ENCODE peak calls at places on chromosome 2, in four cellular contexts. One of them, this sample, is unnamed.

GRCh38 chr2:105774781-105775337 is 30.1 kb downstream of the NCK2 start:
- DNase-seq in mesothelial cell of epicardium: no peak
- DNase-seq in psoas muscle: no peak
- DNase-seq in pancreas: no peak
- DNase-seq in this sample: no peak

GRCh38 chr2:33477473-33478468 is 1.3 kb downstream of the RASGRP3 start:
- DNase-seq in mesothelial cell of epicardium: no peak
- DNase-seq in psoas muscle: peak; percentile 60
- DNase-seq in pancreas: no peak
- DNase-seq in this sample: no peak

GRCh38 chr2:37585982-37586621 is 85.3 kb downstream of the CDC42EP3 start:
- DNase-seq in pancreas: no peak
- DNase-seq in mesothelial cell of epicardium: no peak
- DNase-seq in psoas muscle: peak; percentile 68
- DNase-seq in this sample: no peak

GRCh38 chr2:226705133-226705886 is 94.3 kb downstream of the IRS1 start:
- DNase-seq in psoas muscle: no peak
- DNase-seq in pancreas: no peak
- DNase-seq in mesothelial cell of epicardium: no peak
- DNase-seq in this sample: no peak

GRCh38 chr2:128358941-128359731 is 40.5 kb upstream of the HS6ST1 start:
- DNase-seq in psoas muscle: peak; percentile 32
- DNase-seq in mesothelial cell of epicardium: peak; percentile 26
- DNase-seq in pancreas: peak; percentile 54
- DNase-seq in this sample: no peak

GRCh38 chr2:101559576-101559975 is 84.7 kb upstream of the RFX8 start:
- DNase-seq in mesothelial cell of epicardium: no peak
- DNase-seq in pancreas: no peak
- DNase-seq in psoas muscle: no peak
- DNase-seq in this sample: no peak

GRCh38 chr2:28608061-28608828 is 112.4 kb downstream of the PLB1 start:
- DNase-seq in psoas muscle: peak; percentile 84
- DNase-seq in pancreas: no peak
- DNase-seq in mesothelial cell of epicardium: no peak
- DNase-seq in this sample: peak; percentile 22

GRCh38 chr2:199883474-199884212 is 27.4 kb upstream of the C2orf69 start:
- DNase-seq in pancreas: no peak
- DNase-seq in mesothelial cell of epicardium: no peak
- DNase-seq in psoas muscle: no peak
- DNase-seq in this sample: no peak

GRCh38 chr2:32418777-32419176 is 62.0 kb downstream of the BIRC6 start:
- DNase-seq in pancreas: no peak
- DNase-seq in psoas muscle: no peak
- DNase-seq in mesothelial cell of epicardium: no peak
- DNase-seq in this sample: no peak

GRCh38 chr2:150143087-150143536 is 344.4 kb downstream of the RND3 start:
- DNase-seq in psoas muscle: no peak
- DNase-seq in mesothelial cell of epicardium: no peak
- DNase-seq in pancreas: no peak
- DNase-seq in this sample: no peak

GRCh38 chr2:29367986-29368677 is 252.9 kb downstream of the CLIP4 start:
- DNase-seq in mesothelial cell of epicardium: no peak
- DNase-seq in pancreas: no peak
- DNase-seq in psoas muscle: no peak
- DNase-seq in this sample: no peak

GRCh38 chr2:192194065-192194865 is 468 bp downstream of the TMEFF2 start:
- DNase-seq in psoas muscle: peak; percentile 59
- DNase-seq in pancreas: peak; percentile 62
- DNase-seq in mesothelial cell of epicardium: peak; percentile 62
- DNase-seq in this sample: peak; percentile 51

GRCh38 chr2:101464841-101465240 is 10.1 kb downstream of the RFX8 start:
- DNase-seq in pancreas: no peak
- DNase-seq in mesothelial cell of epicardium: no peak
- DNase-seq in psoas muscle: no peak
- DNase-seq in this sample: no peak

GRCh38 chr2:221310720-221311119 is 261.4 kb downstream of the EPHA4 start:
- DNase-seq in pancreas: no peak
- DNase-seq in mesothelial cell of epicardium: no peak
- DNase-seq in psoas muscle: no peak
- DNase-seq in this sample: no peak

GRCh38 chr2:241728627-241729026 is 5.8 kb upstream of the D2HGDH start:
- DNase-seq in psoas muscle: peak; percentile 90
- DNase-seq in mesothelial cell of epicardium: no peak
- DNase-seq in pancreas: no peak
- DNase-seq in this sample: no peak

GRCh38 chr2:105515581-105516415 is 116.9 kb upstream of the FHL2 start:
- DNase-seq in pancreas: peak; percentile 58
- DNase-seq in mesothelial cell of epicardium: no peak
- DNase-seq in psoas muscle: peak; percentile 77
- DNase-seq in this sample: no peak

GRCh38 chr2:21996339-21996738 is 872.6 kb downstream of the TDRD15 start:
- DNase-seq in psoas muscle: no peak
- DNase-seq in pancreas: no peak
- DNase-seq in mesothelial cell of epicardium: no peak
- DNase-seq in this sample: no peak
- TF ChIP-seq CTCF in psoas muscle: no peak
- TF ChIP-seq CTCF in pancreas: no peak
- TF ChIP-seq CTCF in mesothelial cell of epicardium: no peak
- TF ChIP-seq CTCF in this sample: no peak

GRCh38 chr2:68514316-68514929 is 47.0 kb downstream of the APLF start:
- DNase-seq in psoas muscle: no peak
- DNase-seq in mesothelial cell of epicardium: no peak
- DNase-seq in pancreas: no peak
- DNase-seq in this sample: no peak
- TF ChIP-seq CTCF in psoas muscle: no peak
- TF ChIP-seq CTCF in mesothelial cell of epicardium: no peak
- TF ChIP-seq CTCF in pancreas: no peak
- TF ChIP-seq CTCF in this sample: no peak

GRCh38 chr2:5825686-5826085 is 133.5 kb downstream of the SOX11 start:
- DNase-seq in psoas muscle: no peak
- DNase-seq in mesothelial cell of epicardium: no peak
- DNase-seq in pancreas: no peak
- DNase-seq in this sample: no peak
- TF ChIP-seq CTCF in psoas muscle: no peak
- TF ChIP-seq CTCF in mesothelial cell of epicardium: no peak
- TF ChIP-seq CTCF in pancreas: no peak
- TF ChIP-seq CTCF in this sample: no peak

GRCh38 chr2:160087854-160088745 is 25.7 kb upstream of the PLA2R1 start:
- DNase-seq in pancreas: no peak
- DNase-seq in psoas muscle: no peak
- DNase-seq in mesothelial cell of epicardium: no peak
- DNase-seq in this sample: no peak
- TF ChIP-seq CTCF in pancreas: no peak
- TF ChIP-seq CTCF in psoas muscle: no peak
- TF ChIP-seq CTCF in mesothelial cell of epicardium: no peak
- TF ChIP-seq CTCF in this sample: peak; percentile 63

GRCh38 chr2:224038049-224038829 is 847 bp downstream of the SERPINE2 start:
- DNase-seq in pancreas: peak; percentile 75
- DNase-seq in mesothelial cell of epicardium: peak; percentile 50
- DNase-seq in psoas muscle: peak; percentile 58
- DNase-seq in this sample: no peak

GRCh38 chr2:224039770-224040088 is 643 bp upstream of the SERPINE2 start:
- DNase-seq in pancreas: peak; percentile 63
- DNase-seq in mesothelial cell of epicardium: no peak
- DNase-seq in psoas muscle: no peak
- DNase-seq in this sample: no peak

GRCh38 chr2:224038830-224039079 is 331 bp downstream of the SERPINE2 start:
- DNase-seq in mesothelial cell of epicardium: peak; percentile 51
- DNase-seq in pancreas: no peak
- DNase-seq in psoas muscle: no peak
- DNase-seq in this sample: no peak

GRCh38 chr2:224040753-224041152 is 1.7 kb upstream of the SERPINE2 start:
- DNase-seq in mesothelial cell of epicardium: no peak
- DNase-seq in psoas muscle: no peak
- DNase-seq in pancreas: no peak
- DNase-seq in this sample: no peak

GRCh38 chr2:224039080-224039769 is at the start of gene SERPINE2:
- DNase-seq in pancreas: peak; percentile 71
- DNase-seq in mesothelial cell of epicardium: peak; percentile 58
- DNase-seq in psoas muscle: peak; percentile 78
- DNase-seq in this sample: no peak
- TF ChIP-seq CTCF in pancreas: no peak
- TF ChIP-seq CTCF in mesothelial cell of epicardium: no peak
- TF ChIP-seq CTCF in psoas muscle: peak; percentile 21
- TF ChIP-seq CTCF in this sample: peak; percentile 78

GRCh38 chr2:233062447-233062842 is 2.3 kb downstream of the INPP5D start:
- DNase-seq in psoas muscle: no peak
- DNase-seq in pancreas: no peak
- DNase-seq in mesothelial cell of epicardium: no peak
- DNase-seq in this sample: no peak

GRCh38 chr2:233062946-233063268 is 2.8 kb downstream of the INPP5D start:
- DNase-seq in psoas muscle: no peak
- DNase-seq in pancreas: no peak
- DNase-seq in mesothelial cell of epicardium: no peak
- DNase-seq in this sample: no peak

GRCh38 chr2:233063976-233064411 is 3.9 kb downstream of the INPP5D start:
- DNase-seq in pancreas: no peak
- DNase-seq in mesothelial cell of epicardium: no peak
- DNase-seq in psoas muscle: no peak
- DNase-seq in this sample: no peak

GRCh38 chr2:233064526-233065199 is 4.5 kb downstream of the INPP5D start:
- DNase-seq in psoas muscle: no peak
- DNase-seq in pancreas: no peak
- DNase-seq in mesothelial cell of epicardium: no peak
- DNase-seq in this sample: peak; percentile 25

DNA sequence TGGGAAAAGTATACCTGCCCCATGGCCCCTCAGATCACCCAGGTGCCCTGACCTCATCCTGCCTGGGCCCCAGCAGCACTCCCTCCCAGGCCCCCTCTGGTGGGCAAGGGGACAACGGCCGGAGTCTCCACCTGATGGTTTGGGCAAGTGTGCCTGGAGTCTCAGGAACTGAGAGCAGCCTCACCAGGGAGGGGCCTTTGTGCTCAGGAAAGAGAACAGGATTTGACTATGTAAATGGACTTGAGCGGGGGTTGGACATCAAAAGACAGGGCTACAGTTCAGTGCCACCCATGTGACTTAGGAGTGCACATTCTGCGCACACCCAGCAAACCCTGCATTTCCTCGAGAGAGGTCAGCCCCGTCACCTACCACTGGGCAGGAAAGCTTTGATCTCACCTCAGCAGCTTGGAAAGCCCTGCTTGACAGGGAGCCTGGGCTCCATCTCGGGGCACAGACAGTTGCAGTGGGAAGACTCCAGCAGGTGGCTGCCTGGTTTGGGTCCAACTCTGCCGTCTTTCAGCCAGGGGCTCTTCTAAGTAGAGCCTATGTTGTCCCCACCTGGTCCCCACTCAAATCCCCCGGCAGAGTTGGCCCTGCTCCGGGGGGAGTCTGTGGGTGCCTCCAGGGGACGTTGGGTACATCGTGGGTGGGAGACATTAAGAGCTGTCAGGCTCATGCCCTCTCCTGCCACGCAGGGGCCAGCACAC is 3.3 kb downstream of the INPP5D start:
- DNase-seq in pancreas: no peak
- DNase-seq in psoas muscle: no peak
- DNase-seq in mesothelial cell of epicardium: no peak
- DNase-seq in this sample: no peak
- TF ChIP-seq CTCF in pancreas: no peak
- TF ChIP-seq CTCF in psoas muscle: no peak
- TF ChIP-seq CTCF in mesothelial cell of epicardium: no peak
- TF ChIP-seq CTCF in this sample: no peak